ENCODE peak calls at places on chromosomes 3 and 15, in four cellular contexts. G is H1, J is K562, E is GM12878. A is an unnamed sample.
A peak's percentile ranks its signal among the peaks of the same experiment; 100 is the strongest.

GRCh38 chr3:124263168-124263567 is 271.2 kb upstream of the ROPN1 start:
- DNase-seq in G (no peak), J (no peak), E (no peak), A (no peak)

GRCh38 chr3:18987862-18988447 is 160.4 kb upstream of the KCNH8 start:
- DNase-seq in G (no peak), J (no peak), E (no peak), A (no peak)

GRCh38 chr3:153624310-153625030 is 462.4 kb downstream of the RAP2B start:
- DNase-seq in G (no peak), J (no peak), E (no peak), A (no peak)

GRCh38 chr15:89577776-89578115 is 2.5 kb downstream of the TICRR start:
- DNase-seq in G (no peak), J (no peak), E (no peak), A (no peak)

GRCh38 chr3:110821586-110821985 is 250.0 kb upstream of the NECTIN3 start:
- DNase-seq in G (no peak), J (no peak), E (no peak), A (no peak)

GRCh38 chr15:42110367-42110766 is 16.0 kb upstream of the PLA2G4D start:
- DNase-seq in G (no peak), J (no peak), E (no peak), A (no peak)

GRCh38 chr3:188788621-188789081 is 383.1 kb upstream of the TPRG1 start:
- DNase-seq in G (no peak), J (no peak), E (no peak), A (no peak)

GRCh38 chr3:159609620-159610019 is 379.0 kb upstream of the IL12A start:
- DNase-seq in G (no peak), J (no peak), E (no peak), A (no peak)

GRCh38 chr15:65363766-65364165 is 14.0 kb downstream of the IGDCC3 start:
- DNase-seq in G (no peak), J (no peak), E (no peak), A (no peak)

GRCh38 chr3:6262035-6262434 is 598.9 kb upstream of the GRM7 start:
- DNase-seq in G (no peak), J (no peak), E (no peak), A (no peak)

GRCh38 chr3:20136231-20136630 is 49.8 kb downstream of the SGO1 start:
- DNase-seq in G (no peak), J (no peak), E (no peak), A (no peak)

GRCh38 chr15:49314729-49315128 is 108.3 kb upstream of the FGF7 start:
- DNase-seq in G (no peak), J (no peak), E (no peak), A (no peak)

GRCh38 chr15:55237219-55238130 is 40.7 kb upstream of the RSL24D1 start:
- DNase-seq in G (no peak), J (peak; percentile 62), E (no peak), A (no peak)

GRCh38 chr3:10655131-10655530 is 149.7 kb upstream of the ATP2B2 start:
- DNase-seq in G (no peak), J (no peak), E (no peak), A (no peak)

GRCh38 chr3:144148356-144148755 is 176.7 kb downstream of the DIPK2A start:
- DNase-seq in G (no peak), J (no peak), E (no peak), A (no peak)

GRCh38 chr15:67884514-67885225 is 44.8 kb upstream of the RNU6-1 start:
- DNase-seq in G (peak; percentile 81), J (peak; percentile 96), E (no peak), A (no peak)

GRCh38 chr15:85929786-85930185 is 135.1 kb upstream of the KLHL25 start:
- DNase-seq in G (no peak), J (no peak), E (no peak), A (no peak)

GRCh38 chr3:31762888-31763351 is 218.1 kb downstream of the OSBPL10 start:
- DNase-seq in G (no peak), J (no peak), E (no peak), A (no peak)

GRCh38 chr3:156448300-156448699 is 106.6 kb downstream of the SSR3 start:
- DNase-seq in G (peak; percentile 57), J (peak; percentile 31), E (no peak), A (peak; percentile 46)

GRCh38 chr3:163058190-163058854 is 1561.7 kb downstream of the OTOL1 start:
- DNase-seq in G (no peak), J (no peak), E (no peak), A (no peak)

GRCh38 chr3:54476876-54477275 is 354.5 kb downstream of the CACNA2D3 start:
- DNase-seq in G (no peak), J (no peak), E (no peak), A (no peak)

GRCh38 chr3:10518506-10519150 is 13.2 kb upstream of the ATP2B2 start:
- DNase-seq in G (peak; percentile 43), J (no peak), E (no peak), A (no peak)

GRCh38 chr3:114928989-114929620 is 218.0 kb downstream of the ZBTB20 start:
- DNase-seq in G (no peak), J (no peak), E (no peak), A (no peak)

GRCh38 chr3:39639344-39640236 is 169.8 kb upstream of the MYRIP start:
- DNase-seq in G (no peak), J (peak; percentile 70), E (no peak), A (peak; percentile 88)

GRCh38 chr3:37601832-37602231 is 259.8 kb upstream of the CTDSPL start:
- DNase-seq in G (no peak), J (no peak), E (no peak), A (no peak)

GRCh38 chr3:146280859-146281258 is 30.0 kb upstream of the PLSCR4 start:
- DNase-seq in G (no peak), J (no peak), E (no peak), A (no peak)

GRCh38 chr15:96365781-96366525 is 35.5 kb downstream of the NR2F2 start:
- DNase-seq in G (peak; percentile 64), J (no peak), E (no peak), A (no peak)

GRCh38 chr15:35168464-35168863 is 83.4 kb upstream of the NANOGP8 start:
- DNase-seq in G (no peak), J (no peak), E (no peak), A (no peak)

GRCh38 chr3:54427951-54428871 is 305.9 kb downstream of the CACNA2D3 start:
- DNase-seq in G (peak; percentile 73), J (peak; percentile 35), E (peak; percentile 7), A (peak; percentile 36)

GRCh38 chr15:85289677-85290365 is 90.6 kb upstream of the AKAP13 start:
- DNase-seq in G (no peak), J (no peak), E (no peak), A (peak; percentile 58)

DNA sequence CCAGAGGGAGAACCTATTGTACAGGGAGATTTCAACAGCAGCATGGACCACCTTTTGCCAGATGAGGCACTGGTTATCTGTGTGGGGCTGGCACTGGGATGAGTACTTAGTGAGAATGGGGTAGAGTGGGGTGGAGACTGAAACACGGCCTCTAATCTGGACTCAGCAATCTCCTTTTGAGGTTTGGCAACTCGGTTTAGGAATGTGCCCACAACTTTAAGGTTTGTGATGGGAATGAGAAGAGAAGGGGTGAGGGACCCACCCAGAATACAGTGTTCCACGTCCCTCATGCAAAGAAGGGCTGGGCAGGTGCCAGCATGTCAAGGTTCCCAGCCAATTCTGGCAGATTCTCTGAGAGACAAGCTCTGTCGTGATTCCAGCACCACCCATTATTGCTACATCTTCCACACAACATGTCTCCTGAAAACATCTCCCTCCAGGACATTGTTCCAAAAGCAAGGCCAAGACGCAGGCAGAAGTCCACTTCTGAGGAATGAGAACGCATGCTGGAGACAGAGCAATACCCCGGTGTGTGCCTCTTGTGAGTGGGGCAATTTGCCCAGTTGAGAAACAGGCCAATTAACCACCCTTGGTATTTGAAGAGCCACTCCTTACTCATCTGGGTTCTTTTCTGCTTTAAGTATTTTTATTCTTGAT is 37.5 kb upstream of the CCR4 start:
- DNase-seq in G (no peak), J (no peak), E (no peak), A (no peak)
- TF ChIP-seq EGR1 in G (no peak), J (no peak), E (no peak), A (no peak)

GRCh38 chr3:117786339-117786738 is 1076.8 kb downstream of the TUSC7 start:
- DNase-seq in G (no peak), J (no peak), E (no peak), A (no peak)
- TF ChIP-seq SRF in G (no peak), J (no peak), E (no peak), A (no peak)

DNA sequence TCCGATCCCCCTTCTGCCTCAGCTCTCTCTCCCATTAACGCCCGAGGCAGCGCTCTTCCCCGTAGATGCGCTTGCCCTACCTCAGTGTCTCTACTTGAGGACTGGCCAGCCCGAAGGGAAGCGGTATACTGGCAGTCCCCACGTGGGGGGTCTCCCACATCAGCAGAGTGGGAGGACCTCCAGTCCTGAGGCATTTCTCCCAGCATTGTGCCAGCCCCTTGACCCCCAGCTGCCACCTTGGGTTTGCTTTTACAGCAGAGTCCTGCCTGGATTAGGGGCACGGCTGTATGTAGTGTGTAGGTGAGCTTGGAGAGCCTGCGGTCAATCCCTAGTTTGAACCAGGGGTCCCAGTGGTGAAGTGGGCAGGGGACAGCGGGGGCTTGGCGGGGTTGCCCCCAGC is 767 bp downstream of the SEMA3F start:
- DNase-seq in G (peak; percentile 68), J (no peak), E (no peak), A (no peak)
- H3K4me3 ChIP-seq in G (peak overlapping the region; percentile 74), J (peak overlapping the region; percentile 49), E (no peak overlapping the region), A (peak overlapping the region; percentile 67)

GRCh38 chr3:46835059-46835458 is 28.2 kb downstream of the MYL3 start:
- DNase-seq in G (no peak), J (no peak), E (no peak), A (no peak)

GRCh38 chr3:46831841-46832240 is 31.4 kb downstream of the MYL3 start:
- DNase-seq in G (no peak), J (no peak), E (no peak), A (no peak)

GRCh38 chr3:46831316-46831715 is 31.9 kb downstream of the MYL3 start:
- DNase-seq in G (peak; percentile 11), J (no peak), E (no peak), A (no peak)

GRCh38 chr3:46835486-46835885 is 27.8 kb downstream of the MYL3 start:
- DNase-seq in G (no peak), J (no peak), E (no peak), A (no peak)

DNA sequence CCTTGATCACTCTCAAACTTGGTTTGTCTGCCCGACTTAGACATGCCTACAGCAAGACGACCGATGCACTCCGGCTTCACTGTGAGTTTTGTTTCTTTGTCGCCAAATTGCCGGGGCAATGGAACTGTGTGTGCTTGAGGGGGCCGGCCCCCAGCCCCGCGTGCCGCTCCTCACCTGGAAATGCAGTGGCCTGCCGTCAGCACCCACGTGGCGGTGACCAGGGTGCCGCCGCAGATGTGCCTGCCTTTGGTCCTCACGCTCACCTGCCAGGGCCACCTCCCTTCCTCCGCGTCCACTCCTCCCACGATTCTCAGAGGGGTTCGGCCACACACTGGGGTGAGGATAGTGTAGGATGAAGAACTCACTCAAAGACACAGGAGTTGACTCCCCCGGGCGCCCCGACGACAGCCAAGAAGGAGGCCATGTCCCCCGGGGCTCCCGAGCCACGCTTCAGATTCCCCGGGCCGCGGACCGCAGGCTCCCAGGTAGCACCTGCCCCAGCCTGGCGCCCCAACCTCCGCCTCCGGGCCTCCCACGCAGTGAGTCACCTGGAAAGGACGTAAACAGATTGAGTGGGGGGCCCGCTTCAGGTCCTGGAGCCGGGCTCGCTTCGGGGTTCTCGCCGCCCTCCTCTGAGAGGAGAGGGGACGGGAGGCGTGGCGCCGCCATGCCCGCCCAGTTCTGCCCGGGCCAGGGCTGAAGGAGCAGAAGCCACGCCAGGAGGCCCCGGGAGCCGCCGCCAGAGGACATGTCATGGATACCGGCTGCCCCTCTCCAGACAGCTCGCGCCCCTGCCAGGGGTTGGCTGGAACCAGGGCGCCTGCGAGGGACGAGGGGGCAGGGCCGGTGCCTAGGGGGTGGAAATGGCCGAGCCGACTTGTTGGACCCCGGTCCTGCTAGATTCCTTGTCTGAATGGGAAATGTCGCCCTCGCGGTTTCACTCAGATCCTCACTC is 29.6 kb downstream of the MYL3 start:
- DNase-seq in G (no peak), J (no peak), E (no peak), A (no peak)
- TF ChIP-seq EGR1 in G (no peak), J (no peak), E (no peak), A (no peak)